ENCODE peak calls at places on chromosome 1, in eight cellular contexts. Q is prostate gland, B is left ventricle myocardium inferior, A is cardiac muscle cell, Z is fibroblast of lung, S is transverse colon, O is A549, C is A673. Y is an unnamed sample.

GRCh38 chr1:15684042-15684461 is at the start of gene PLEKHM2:
- DNase-seq in B (peak), C (peak), O (no peak), S (peak), Z (peak), Q (no peak), A (peak), Y (peak)

GRCh38 chr1:18282851-18283600 is 175.4 kb downstream of the IGSF21 start:
- DNase-seq in B (no peak), A (no peak), O (no peak), S (no peak), Z (no peak), C (peak), Q (no peak), Y (no peak)

GRCh38 chr1:219041141-219041540 is 132.5 kb upstream of the LYPLAL1 start:
- DNase-seq in B (no peak), Q (no peak), O (no peak), C (no peak), S (no peak), Z (peak), A (peak), Y (no peak)

GRCh38 chr1:13700521-13701273 is 709 bp downstream of the PRDM2 start:
- DNase-seq in C (peak), S (peak), B (peak), O (peak), A (peak), Q (peak), Z (peak), Y (peak)

GRCh38 chr1:164678289-164678688 is 119.3 kb downstream of the PBX1 start:
- DNase-seq in O (no peak), S (no peak), Z (peak), Q (no peak), C (no peak), B (no peak), A (no peak), Y (no peak)

GRCh38 chr1:59432531-59433439 is 135.9 kb downstream of the FGGY start:
- DNase-seq in Q (no peak), Z (no peak), S (no peak), A (no peak), O (peak), C (no peak), B (no peak), Y (no peak)

GRCh38 chr1:171948491-171948890 is 107.2 kb downstream of the DNM3 start:
- DNase-seq in A (peak), Z (peak), S (no peak), O (no peak), Q (no peak), B (no peak), C (no peak), Y (no peak)

GRCh38 chr1:48556161-48556850 is 84.3 kb upstream of the SPATA6 start:
- DNase-seq in C (no peak), B (no peak), S (no peak), O (no peak), A (no peak), Q (no peak), Z (no peak), Y (no peak)

GRCh38 chr1:35557118-35557610 is at the start of gene KIAA0319L:
- DNase-seq in Q (peak), Z (no peak), S (peak), O (peak), B (peak), C (no peak), A (no peak), Y (peak)

GRCh38 chr1:50701706-50702317 is 258.3 kb downstream of the FAF1 start:
- DNase-seq in B (no peak), A (no peak), S (no peak), C (no peak), Q (no peak), O (no peak), Z (no peak), Y (no peak)

GRCh38 chr1:53326598-53327182 is 1.2 kb downstream of the LRP8 start:
- DNase-seq in Q (no peak), O (no peak), B (no peak), Z (no peak), A (no peak), S (no peak), C (peak), Y (no peak)

GRCh38 chr1:154276797-154277196 is 4.4 kb downstream of the HAX1 start:
- DNase-seq in O (no peak), A (peak), C (no peak), B (no peak), Z (no peak), Q (no peak), S (no peak), Y (no peak)

GRCh38 chr1:59427155-59427554 is 130.3 kb downstream of the FGGY start:
- DNase-seq in Z (no peak), A (no peak), S (no peak), B (no peak), Q (no peak), C (no peak), O (peak), Y (no peak)

GRCh38 chr1:15622707-15623373 is 5.6 kb downstream of the DDI2 start:
- DNase-seq in A (no peak), Q (no peak), Z (no peak), B (no peak), S (no peak), C (no peak), O (no peak), Y (no peak)

GRCh38 chr1:110673197-110673701 is 1.5 kb downstream of the KCNA3 start:
- DNase-seq in O (no peak), B (no peak), A (no peak), Z (no peak), C (no peak), Q (no peak), S (no peak), Y (no peak)

GRCh38 chr1:161119379-161120061 is 1.6 kb downstream of the NIT1 start:
- DNase-seq in B (no peak), Z (peak), Q (no peak), C (peak), O (peak), S (peak), A (peak), Y (peak)

GRCh38 chr1:162349635-162350330 is 26.9 kb downstream of the SPATA46 start:
- DNase-seq in C (peak), S (no peak), A (peak), Q (no peak), B (no peak), Z (peak), O (peak), Y (no peak)

GRCh38 chr1:17529381-17529780 is 10.1 kb upstream of the ARHGEF10L start:
- DNase-seq in Z (no peak), C (no peak), O (no peak), A (no peak), Q (no peak), S (no peak), B (no peak), Y (no peak)

GRCh38 chr1:41629571-41629970 is 145.1 kb upstream of the EDN2 start:
- DNase-seq in A (peak), B (no peak), C (peak), S (no peak), Z (peak), Q (no peak), O (no peak), Y (no peak)
- H3K27ac ChIP-seq in A (no peak), B (no peak), C (peak), S (no peak), Z (no peak), Q (no peak), O (no peak), Y (no peak)

GRCh38 chr1:202661136-202661845 is 49.0 kb downstream of the SYT2 start:
- DNase-seq in A (no peak), Z (no peak), O (peak), B (no peak), S (no peak), C (no peak), Q (no peak), Y (no peak)
- TF ChIP-seq CTCF in A (no peak), Z (no peak), O (peak), B (peak), S (no peak), C (peak), Q (no peak), Y (no peak)

GRCh38 chr1:67635055-67635809 is 49.8 kb upstream of the GADD45A start:
- DNase-seq in S (no peak), A (no peak), Q (no peak), C (no peak), B (no peak), Z (no peak), O (no peak), Y (no peak)
- H3K27ac ChIP-seq in S (no peak), A (no peak), Q (no peak), C (no peak), B (no peak), Z (no peak), O (no peak), Y (no peak)

GRCh38 chr1:94394247-94394646 is 23.9 kb upstream of the ABCD3 start:
- DNase-seq in B (no peak), Q (no peak), S (no peak), O (no peak), A (no peak), Z (no peak), C (no peak), Y (no peak)

GRCh38 chr1:94395748-94396309 is 22.4 kb upstream of the ABCD3 start:
- DNase-seq in A (no peak), C (no peak), B (no peak), O (no peak), S (no peak), Q (no peak), Z (no peak), Y (no peak)

GRCh38 chr1:94398356-94398755 is 19.8 kb upstream of the ABCD3 start:
- DNase-seq in O (no peak), A (no peak), S (no peak), B (no peak), Z (no peak), Q (no peak), C (peak), Y (no peak)

GRCh38 chr1:94395231-94395630 is 23.0 kb upstream of the ABCD3 start:
- DNase-seq in A (no peak), Z (no peak), C (no peak), S (no peak), O (no peak), Q (no peak), B (no peak), Y (no peak)

DNA sequence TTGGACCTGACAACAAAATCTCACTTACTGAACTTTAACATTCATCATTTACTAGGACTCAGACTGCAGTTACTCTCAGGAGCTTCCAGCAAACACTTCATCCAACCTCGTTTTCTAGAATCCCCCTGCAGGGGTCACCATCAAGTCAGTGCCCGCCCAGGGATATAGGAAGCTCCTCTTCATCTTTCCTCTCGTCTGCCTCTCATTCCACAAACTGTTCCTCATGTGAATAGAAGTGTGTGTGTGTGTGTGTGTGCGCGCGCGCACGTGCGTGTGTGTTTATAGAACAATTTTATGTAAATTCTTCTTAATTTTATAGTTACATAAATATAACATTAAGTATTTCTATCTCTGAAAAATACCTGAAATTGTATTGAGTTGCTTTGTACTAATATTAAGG is 21.8 kb upstream of the ABCD3 start:
- DNase-seq in Z (peak), B (no peak), C (peak), A (peak), Q (no peak), O (no peak), S (no peak), Y (no peak)
- TF ChIP-seq CTCF in Z (peak), B (peak), C (peak), A (peak), Q (no peak), O (no peak), S (no peak), Y (no peak)

GRCh38 chr1:1299686-1300351 is 7.9 kb downstream of the ACAP3 start:
- DNase-seq in O (no peak), C (no peak), A (no peak), B (no peak), Q (no peak), S (no peak), Z (no peak), Y (no peak)

GRCh38 chr1:1296070-1297061 is 11.4 kb downstream of the ACAP3 start:
- DNase-seq in O (no peak), A (no peak), B (no peak), C (no peak), S (no peak), Z (no peak), Q (no peak), Y (no peak)

GRCh38 chr1:1300352-1300739 is 7.4 kb downstream of the ACAP3 start:
- DNase-seq in S (no peak), C (no peak), Z (no peak), B (no peak), O (no peak), A (no peak), Q (no peak), Y (no peak)

GRCh38 chr1:1297802-1298424 is 9.8 kb downstream of the ACAP3 start:
- DNase-seq in B (no peak), Q (no peak), C (no peak), Z (no peak), S (no peak), A (no peak), O (no peak), Y (no peak)

GRCh38 chr1:1298861-1299685 is 8.7 kb downstream of the ACAP3 start:
- DNase-seq in C (no peak), S (no peak), Q (no peak), O (no peak), Z (no peak), A (no peak), B (no peak), Y (no peak)
- H3K27ac ChIP-seq in C (no peak), S (no peak), Q (no peak), O (no peak), Z (no peak), A (no peak), B (no peak), Y (no peak)

DNA sequence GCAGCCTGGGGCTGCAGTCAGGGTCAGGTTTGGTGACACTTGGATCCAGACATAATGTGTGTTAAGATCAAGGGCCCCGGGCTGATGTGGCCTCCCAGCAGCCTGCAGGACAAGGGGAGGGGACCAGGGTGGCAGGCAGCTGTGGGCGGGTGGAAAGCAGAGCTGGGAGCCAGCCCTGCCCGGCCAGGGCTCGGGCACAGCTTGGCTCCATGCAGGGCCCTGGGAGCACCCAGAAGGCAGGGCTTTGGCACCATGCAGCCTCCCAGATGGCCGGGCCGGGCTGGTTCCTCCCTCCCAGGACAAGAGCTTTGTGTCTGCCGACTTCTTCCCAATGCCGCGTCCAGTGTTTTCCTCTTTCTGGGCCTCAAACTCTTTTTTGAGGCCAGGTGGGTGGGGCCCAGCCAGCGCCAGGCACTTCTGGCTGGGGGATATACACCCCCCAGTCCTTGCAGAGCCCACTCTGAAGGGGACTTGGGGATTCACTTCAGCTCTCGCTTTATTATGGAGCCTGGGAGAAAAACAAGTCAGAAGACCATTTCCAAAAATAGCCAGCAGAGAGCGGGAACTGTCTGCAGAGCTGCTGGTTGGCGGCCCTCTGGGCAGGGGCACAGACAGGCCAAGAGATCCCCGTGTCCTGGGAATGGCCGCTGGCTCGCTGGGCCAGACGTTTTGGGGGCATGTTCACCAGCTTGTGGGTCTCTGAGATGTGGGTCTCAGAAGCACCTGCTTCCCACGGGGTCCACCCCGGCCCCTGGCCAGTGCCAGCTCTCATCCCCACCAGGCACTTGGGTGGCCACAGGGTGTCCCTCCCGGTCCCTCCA is 103.8 kb upstream of the ARHGEF16 start:
- DNase-seq in B (peak), O (peak), S (no peak), C (no peak), Q (no peak), Z (no peak), A (no peak), Y (peak)
- TF ChIP-seq CTCF in B (peak), O (no peak), S (no peak), C (no peak), Q (peak), Z (no peak), A (no peak), Y (no peak)

GRCh38 chr1:206507395-206508129 is at the start of gene RASSF5:
- DNase-seq in B (peak), C (peak), O (peak), S (peak), Q (peak), Z (peak), A (peak), Y (peak)
- H3K27ac ChIP-seq in B (no peak), C (no peak), O (peak), S (peak), Q (peak), Z (no peak), A (no peak), Y (peak)

DNA sequence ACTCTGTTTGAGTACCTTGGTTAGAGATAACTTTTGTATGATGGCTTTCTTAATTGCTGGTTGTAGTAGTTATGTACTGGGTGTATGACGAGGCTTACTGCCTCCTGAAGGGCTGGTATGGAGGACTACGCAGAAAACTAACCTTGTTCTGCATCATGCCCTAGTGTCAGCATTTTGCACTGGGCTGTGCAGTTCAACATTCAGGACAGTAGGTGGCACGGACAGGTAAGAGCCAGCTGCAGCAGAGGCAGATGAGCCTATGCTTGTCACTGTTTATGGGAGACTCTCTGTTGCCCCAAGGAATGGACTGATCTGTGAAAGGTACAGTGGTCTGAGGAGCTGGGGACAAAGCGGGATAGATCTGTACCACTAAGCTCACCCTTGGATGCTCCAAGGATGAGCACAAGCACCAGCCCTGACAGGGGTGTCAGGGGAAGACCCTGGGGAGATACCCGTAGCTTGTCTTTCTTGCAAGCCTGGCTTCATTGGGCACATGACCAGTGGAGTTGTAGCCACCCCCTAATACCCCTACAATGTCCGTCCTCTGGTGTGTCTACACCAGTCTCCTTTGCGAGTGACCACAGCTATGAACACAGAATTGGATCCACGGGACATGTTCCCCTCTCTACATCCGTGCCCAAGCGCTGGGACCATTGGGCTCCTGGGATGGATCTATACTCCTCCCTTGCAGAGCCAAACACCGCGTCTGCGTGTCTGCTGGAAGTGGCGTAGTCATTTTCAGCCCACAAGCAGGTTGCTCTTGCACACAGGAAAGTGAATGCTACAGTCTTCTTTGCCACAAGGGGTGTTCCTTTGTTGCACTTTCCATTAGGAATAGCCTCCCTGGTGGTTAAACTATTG is 51.1 kb upstream of the CFHR3 start:
- DNase-seq in Z (peak), B (no peak), S (peak), Q (peak), C (peak), O (peak), A (peak), Y (no peak)
- TF ChIP-seq CTCF in Z (peak), B (peak), S (peak), Q (no peak), C (peak), O (peak), A (peak), Y (peak)

GRCh38 chr1:200640373-200641174 is 20.0 kb upstream of the KIF14 start:
- DNase-seq in S (no peak), Q (no peak), C (no peak), B (no peak), A (peak), Z (peak), O (no peak), Y (no peak)
- H3K27ac ChIP-seq in S (no peak), Q (no peak), C (peak), B (no peak), A (no peak), Z (peak), O (peak), Y (no peak)